ENCODE peak calls at places on chromosomes 2 and 18, in eight cellular contexts. Y is astrocyte of the spinal cord; H is brain microvascular endothelial cell; Z is activated T-helper 1 cell treated with Interleukin-2 at 50 U/mL for 16 hours; U is Calu3; N is NK-92 treated with Interleukin-12 subunit alpha and Interleukin-12 subunit beta, amount 100 ng/mL, for 24 hours; A is stimulated activated CD4-positive, alpha-beta T cell treated with anti-CD3 and anti-CD28 coated beads, Interleukin-4, amount 100 ng/mL, for 4 hours; E is activated effector memory CD4-positive, alpha-beta T cell treated with anti-CD3 and anti-CD28 coated beads, Interleukin-2, amount 50 U/mL, for 16 hours. J is an unnamed sample.

GRCh38 chr2:109005686-109006204 is 16.7 kb upstream of the EDAR start:
- DNase-seq in Y (peak; percentile 7), A (no peak), E (no peak), N (no peak), Z (no peak), H (no peak), U (no peak), J (no peak)

GRCh38 chr2:112548980-112549379 is 6.7 kb downstream of the POLR1B start:
- DNase-seq in E (no peak), Z (no peak), A (no peak), H (no peak), N (no peak), U (no peak), Y (no peak), J (no peak)

GRCh38 chr2:84022810-84023431 is 436.2 kb downstream of the SUCLG1 start:
- DNase-seq in Z (no peak), U (peak; percentile 60), Y (peak; percentile 23), E (no peak), N (no peak), A (no peak), H (peak; percentile 20), J (no peak)

GRCh38 chr18:37335337-37335736 is 230.3 kb downstream of the CELF4 start:
- DNase-seq in U (peak; percentile 31), Z (no peak), A (no peak), N (no peak), H (no peak), Y (peak; percentile 2), E (no peak), J (no peak)

GRCh38 chr18:34709631-34710429 is at the start of gene DTNA:
- DNase-seq in E (no peak), Z (no peak), A (no peak), N (no peak), H (peak; percentile 96), U (peak; percentile 14), Y (peak; percentile 96), J (no peak)

GRCh38 chr2:37570773-37571570 is 100.5 kb downstream of the CDC42EP3 start:
- DNase-seq in E (peak; percentile 65), H (peak; percentile 97), N (no peak), Y (peak; percentile 80), A (no peak), Z (no peak), U (no peak), J (no peak)

GRCh38 chr18:58279504-58280158 is 235.6 kb downstream of the NEDD4L start:
- DNase-seq in Z (no peak), U (no peak), H (no peak), N (no peak), E (no peak), Y (no peak), A (no peak), J (no peak)

GRCh38 chr18:183769-184168 is 25.4 kb downstream of the USP14 start:
- DNase-seq in E (no peak), N (no peak), U (no peak), H (peak; percentile 6), A (no peak), Y (peak; percentile 23), Z (no peak), J (no peak)

GRCh38 chr2:231475965-231476364 is 11.7 kb upstream of the NCL start:
- DNase-seq in N (no peak), A (no peak), Y (no peak), U (no peak), E (no peak), Z (no peak), H (no peak), J (no peak)

GRCh38 chr2:216601632-216602409 is 31.4 kb upstream of the IGFBP2 start:
- DNase-seq in E (no peak), N (no peak), Y (no peak), U (no peak), A (no peak), H (no peak), Z (no peak), J (no peak)

GRCh38 chr18:78965260-78965659 is 14.4 kb upstream of the SALL3 start:
- DNase-seq in E (no peak), N (no peak), H (no peak), Z (no peak), Y (no peak), A (no peak), U (no peak), J (no peak)

GRCh38 chr2:59301466-59302402 is 1060.6 kb upstream of the FANCL start:
- DNase-seq in H (peak; percentile 57), Y (peak; percentile 65), U (peak; percentile 57), N (no peak), A (no peak), E (no peak), Z (no peak), J (peak; percentile 58)

GRCh38 chr18:79556829-79557585 is 122.6 kb upstream of the CTDP1 start:
- DNase-seq in U (no peak), Z (no peak), N (no peak), Y (no peak), A (no peak), H (no peak), E (no peak), J (no peak)

GRCh38 chr2:159564081-159564480 is 52.3 kb downstream of the BAZ2B start:
- DNase-seq in N (no peak), Z (no peak), A (no peak), E (no peak), U (no peak), H (peak; percentile 66), Y (no peak), J (no peak)

GRCh38 chr2:96580771-96581170 is 44.2 kb downstream of the ARID5A start:
- DNase-seq in U (peak; percentile 66), H (no peak), E (no peak), Y (no peak), A (no peak), Z (no peak), N (no peak), J (no peak)

GRCh38 chr2:236117861-236118269 is 50.3 kb downstream of the GBX2 start:
- DNase-seq in U (no peak), Z (no peak), H (no peak), A (no peak), Y (no peak), E (no peak), N (no peak), J (no peak)

GRCh38 chr2:177489719-177490301 is 97.2 kb downstream of the AGPS start:
- DNase-seq in E (no peak), H (no peak), U (no peak), N (no peak), A (no peak), Y (peak; percentile 52), Z (no peak), J (no peak)

GRCh38 chr18:48933578-48934399 is 17.0 kb downstream of the SMAD7 start:
- DNase-seq in Z (no peak), A (no peak), H (no peak), U (no peak), E (no peak), N (no peak), Y (no peak), J (no peak)

GRCh38 chr2:26532301-26533250 is 54.7 kb upstream of the OTOF start:
- DNase-seq in N (no peak), Z (no peak), Y (no peak), U (no peak), E (peak; percentile 43), H (no peak), A (no peak), J (no peak)

GRCh38 chr18:55879331-55879730 is 291.3 kb upstream of the TCF4 start:
- DNase-seq in A (no peak), N (no peak), Z (no peak), E (no peak), Y (peak; percentile 29), H (no peak), U (no peak), J (no peak)

GRCh38 chr2:238240761-238241711 is 1.2 kb upstream of the HES6 start:
- DNase-seq in A (no peak), Z (no peak), Y (peak; percentile 44), E (no peak), U (peak; percentile 73), H (no peak), N (no peak), J (no peak)